ENCODE peak calls at places on chromosome 1, in nine cellular contexts. W is GM23248; U is epithelial cell of prostate; O is RPMI8226; L is Kasumi-1; M is HFFc6; F is posterior cingulate gyrus; Q is CD8-positive, alpha-beta T cell; G is ovary. N is an unnamed sample.

GRCh38 chr1:13623021-13623637 is 39.5 kb downstream of the PDPN start:
- DNase-seq in O (no peak), M (no peak), U (no peak), L (no peak), G (no peak), F (no peak), Q (no peak), W (no peak), N (no peak)

GRCh38 chr1:201476670-201477344 is 7.8 kb upstream of the PHLDA3 start:
- DNase-seq in M (no peak), F (no peak), G (no peak), L (no peak), U (peak; percentile 96), Q (no peak), W (peak; percentile 82), O (no peak), N (no peak)

GRCh38 chr1:9213956-9214355 is 20.6 kb upstream of the H6PD start:
- DNase-seq in L (no peak), Q (no peak), W (no peak), U (no peak), F (no peak), G (no peak), O (no peak), M (no peak), N (no peak)

GRCh38 chr1:64892576-64893573 is 73.5 kb downstream of the JAK1 start:
- DNase-seq in O (no peak), G (no peak), L (no peak), U (no peak), W (peak; percentile 47), M (no peak), F (no peak), Q (no peak), N (no peak)

GRCh38 chr1:47574451-47575165 is 136.8 kb downstream of the FOXD2 start:
- DNase-seq in Q (no peak), U (no peak), G (no peak), M (no peak), W (no peak), L (no peak), O (no peak), F (no peak), N (no peak)

GRCh38 chr1:229204863-229205777 is 65.8 kb upstream of the RAB4A start:
- DNase-seq in M (peak; percentile 78), G (peak; percentile 44), Q (no peak), U (no peak), L (no peak), O (no peak), F (no peak), W (peak; percentile 98), N (no peak)

GRCh38 chr1:213440766-213441165 is 389.7 kb downstream of the RPS6KC1 start:
- DNase-seq in L (no peak), U (no peak), O (no peak), F (no peak), M (no peak), W (no peak), Q (no peak), G (no peak), N (no peak)

GRCh38 chr1:24964811-24965570 is 34.9 kb upstream of the RUNX3 start:
- DNase-seq in Q (peak; percentile 87), O (peak; percentile 91), U (no peak), M (no peak), G (no peak), F (peak; percentile 70), W (no peak), L (no peak), N (no peak)

GRCh38 chr1:159889821-159890252 is 10.1 kb downstream of the CFAP45 start:
- DNase-seq in W (peak; percentile 91), F (no peak), U (no peak), L (peak; percentile 79), M (peak; percentile 91), O (peak; percentile 87), G (no peak), Q (no peak), N (no peak)

GRCh38 chr1:182684128-182684828 is at the start of gene RGS8:
- DNase-seq in O (no peak), F (no peak), U (no peak), G (no peak), L (no peak), M (no peak), W (no peak), Q (no peak), N (peak; percentile 12)

GRCh38 chr1:234369784-234370183 is 3.5 kb upstream of the COA6 start:
- DNase-seq in O (no peak), G (no peak), W (peak; percentile 19), L (no peak), M (peak; percentile 17), Q (no peak), F (no peak), U (peak; percentile 41), N (no peak)

GRCh38 chr1:155981266-155982088 is 3.1 kb upstream of the ARHGEF2 start:
- DNase-seq in W (peak; percentile 90), O (peak; percentile 46), M (peak; percentile 62), Q (peak; percentile 44), U (no peak), G (no peak), L (peak; percentile 60), F (no peak), N (no peak)

N was measured in NCI-H2107.